ENCODE peak calls at places on chromosomes 3 and 15, in eight cellular contexts. L is ovary, R is colonic mucosa, J is left ventricle myocardium inferior, G is heart left ventricle, V is suprapubic skin, E is OCI-LY7, P is GM23248. A is an unnamed sample.

GRCh38 chr15:69375151-69375790 is 38.9 kb upstream of the KIF23 start:
- DNase-seq in L (no peak), R (no peak), J (no peak), G (no peak), V (no peak), E (no peak), P (no peak), A (peak)

GRCh38 chr3:71416868-71417267 is 166.7 kb downstream of the FOXP1 start:
- DNase-seq in L (no peak), R (no peak), J (no peak), G (no peak), V (no peak), E (peak), P (no peak), A (no peak)

GRCh38 chr3:149767720-149768119 is 15.4 kb upstream of the COMMD2 start:
- DNase-seq in L (no peak), R (no peak), J (no peak), G (no peak), V (no peak), E (no peak), P (no peak), A (no peak)

GRCh38 chr3:141656771-141657170 is 81.3 kb upstream of the RNF7 start:
- DNase-seq in L (no peak), R (no peak), J (no peak), G (no peak), V (no peak), E (no peak), P (peak), A (no peak)

GRCh38 chr15:36235173-36235572 is 344.3 kb upstream of the CDIN1 start:
- DNase-seq in L (no peak), R (no peak), J (no peak), G (no peak), V (no peak), E (no peak), P (no peak), A (no peak)

GRCh38 chr15:57861039-57861638 is 154.6 kb downstream of the POLR2M start:
- DNase-seq in L (no peak), R (peak), J (no peak), G (peak), V (no peak), E (peak), P (peak), A (no peak)

GRCh38 chr3:66812126-66812525 is 186.0 kb upstream of the KBTBD8 start:
- DNase-seq in L (no peak), R (peak), J (no peak), G (no peak), V (no peak), E (no peak), P (no peak), A (no peak)

GRCh38 chr3:169578381-169578780 is 85.1 kb downstream of the MECOM start:
- DNase-seq in L (no peak), R (no peak), J (no peak), G (no peak), V (no peak), E (no peak), P (no peak), A (no peak)

DNA sequence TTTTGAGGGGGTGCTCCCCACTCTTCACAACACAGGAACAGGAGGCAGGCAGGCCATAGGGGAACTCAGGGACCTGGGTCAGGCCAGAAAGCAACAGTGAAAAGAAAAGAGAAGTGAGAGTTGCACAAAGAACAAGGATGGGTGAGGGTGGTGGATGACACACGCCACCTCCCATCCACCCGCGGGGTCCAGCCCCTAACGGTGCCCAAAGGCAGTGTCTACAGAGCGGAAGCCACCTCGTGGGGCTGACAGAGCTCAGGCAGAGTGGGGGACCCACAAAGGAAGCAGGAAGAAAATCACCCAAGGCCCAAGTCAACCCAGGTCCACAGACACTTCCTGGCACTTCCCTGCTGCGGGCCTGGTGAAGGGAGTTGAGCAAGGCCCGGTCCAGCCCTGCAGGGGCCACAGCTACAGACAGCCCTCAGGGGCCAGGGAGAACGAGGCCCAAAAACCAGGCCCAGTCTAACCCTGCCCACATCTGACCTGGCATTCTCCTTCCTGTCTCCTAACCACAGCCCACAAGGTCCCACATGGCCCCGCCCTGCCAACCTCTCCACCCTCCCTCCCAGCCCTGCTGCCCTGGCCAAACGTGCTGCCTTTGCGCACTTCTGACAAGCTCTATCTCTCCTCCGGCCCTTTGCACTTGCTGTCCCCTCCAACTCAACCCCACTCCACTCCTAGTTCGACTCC is 5.9 kb downstream of the NUP210 start:
- DNase-seq in L (no peak), R (peak), J (peak), G (no peak), V (no peak), E (peak), P (no peak), A (peak)
- H3K4me3 ChIP-seq in L (no peak), R (no peak), J (no peak), G (no peak), V (no peak), E (peak), P (no peak), A (no peak)

GRCh38 chr15:74392402-74392876 is 25.0 kb upstream of the CYP11A1 start:
- DNase-seq in L (peak), R (no peak), J (no peak), G (no peak), V (no peak), E (no peak), P (peak), A (no peak)
- H3K27ac ChIP-seq in L (no peak), R (no peak), J (no peak), G (no peak), V (no peak), E (no peak), P (peak), A (no peak)

GRCh38 chr3:130340766-130341165 is 4.7 kb upstream of the COL6A5 start:
- DNase-seq in L (no peak), R (no peak), J (no peak), G (no peak), V (no peak), E (no peak), P (no peak), A (no peak)

GRCh38 chr3:130342821-130343661 is 2.4 kb upstream of the COL6A5 start:
- DNase-seq in L (no peak), R (no peak), J (no peak), G (no peak), V (no peak), E (no peak), P (no peak), A (no peak)

GRCh38 chr3:130341388-130341787 is 4.1 kb upstream of the COL6A5 start:
- DNase-seq in L (no peak), R (no peak), J (no peak), G (no peak), V (no peak), E (no peak), P (peak), A (no peak)

GRCh38 chr3:130341882-130342281 is 3.6 kb upstream of the COL6A5 start:
- DNase-seq in L (no peak), R (no peak), J (no peak), G (no peak), V (no peak), E (no peak), P (no peak), A (no peak)

GRCh38 chr3:130345487-130346079 is at the start of gene COL6A5:
- DNase-seq in L (no peak), R (no peak), J (no peak), G (no peak), V (no peak), E (no peak), P (no peak), A (peak)
- H3K4me3 ChIP-seq in L (no peak), R (no peak), J (peak), G (no peak), V (no peak), E (no peak), P (no peak), A (no peak)

GRCh38 chr15:99386429-99386828 is 135.1 kb downstream of the LRRC28 start:
- DNase-seq in L (no peak), R (no peak), J (no peak), G (no peak), V (no peak), E (no peak), P (no peak), A (no peak)
- H3K27ac ChIP-seq in L (no peak), R (peak), J (peak), G (peak), V (no peak), E (no peak), P (no peak), A (no peak)

DNA sequence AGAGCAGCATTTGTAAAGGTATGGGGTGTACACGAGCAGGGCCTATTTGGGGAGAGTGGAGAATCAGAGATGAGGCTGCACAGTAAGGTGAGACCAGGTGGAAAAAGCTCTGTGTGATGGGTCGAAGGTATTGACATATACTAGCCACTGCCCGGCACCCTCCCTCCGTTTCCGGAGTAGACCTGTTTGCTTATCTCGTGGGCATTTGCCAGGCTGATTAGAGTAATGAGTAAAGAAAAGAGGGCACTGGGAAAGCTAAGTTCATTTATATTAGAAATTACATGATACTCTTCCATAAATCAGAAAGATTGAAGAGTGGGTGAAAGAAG is 46.2 kb upstream of the ATG7 start:
- DNase-seq in L (no peak), R (peak), J (no peak), G (no peak), V (no peak), E (no peak), P (no peak), A (no peak)
- H3K4me3 ChIP-seq in L (no peak), R (peak), J (peak), G (peak), V (peak), E (no peak), P (peak), A (no peak)

GRCh38 chr15:31322486-31322885 is 4.1 kb upstream of the KLF13 start:
- DNase-seq in L (no peak), R (no peak), J (no peak), G (no peak), V (no peak), E (no peak), P (no peak), A (no peak)
- H3K27ac ChIP-seq in L (no peak), R (no peak), J (no peak), G (no peak), V (no peak), E (no peak), P (no peak), A (no peak)

DNA sequence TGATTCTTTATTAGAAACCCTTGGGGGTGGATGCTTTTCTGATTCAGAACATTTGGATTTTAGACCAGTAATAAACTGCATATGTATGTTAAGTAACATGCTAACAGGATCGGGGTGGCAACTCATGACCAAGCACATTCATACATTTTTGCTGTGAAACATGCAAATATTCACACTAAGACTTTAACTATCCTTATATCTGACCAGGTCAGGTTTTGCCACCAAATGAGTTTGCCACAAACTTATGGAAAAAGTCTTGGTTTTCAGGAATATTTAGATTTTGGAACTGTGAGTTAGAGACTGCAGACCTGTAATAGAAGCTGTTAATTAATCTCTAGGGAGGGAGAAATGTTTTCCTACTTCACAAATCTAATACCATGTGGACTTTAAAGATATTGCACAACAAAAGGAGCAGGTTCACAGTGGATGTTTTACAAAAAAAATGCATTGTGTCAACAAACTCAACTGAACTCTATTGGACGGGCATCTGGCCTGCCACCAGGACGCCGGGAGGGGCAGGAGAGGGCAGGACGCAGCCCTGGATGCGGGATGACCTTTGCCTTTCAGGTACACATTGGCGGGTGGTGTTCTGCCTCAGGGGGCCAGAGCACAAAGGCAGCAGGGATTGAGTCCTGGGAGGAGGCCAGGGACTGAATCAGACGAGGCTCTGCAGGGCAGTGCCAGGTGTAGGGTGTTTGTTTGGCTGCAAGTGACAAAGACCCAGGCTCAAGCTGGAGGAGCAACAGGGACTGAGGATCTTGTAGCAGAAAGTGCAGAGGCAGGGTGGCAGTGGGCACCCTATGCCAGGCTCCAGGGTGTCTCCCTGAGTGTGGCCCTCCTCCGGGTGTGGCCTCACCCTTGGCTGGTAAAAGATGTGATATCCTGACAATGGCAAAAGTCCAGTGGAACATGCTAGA is 30.1 kb upstream of the KLF13 start:
- DNase-seq in L (no peak), R (peak), J (no peak), G (peak), V (peak), E (no peak), P (no peak), A (no peak)
- H3K4me3 ChIP-seq in L (no peak), R (no peak), J (no peak), G (no peak), V (no peak), E (no peak), P (no peak), A (no peak)

DNA sequence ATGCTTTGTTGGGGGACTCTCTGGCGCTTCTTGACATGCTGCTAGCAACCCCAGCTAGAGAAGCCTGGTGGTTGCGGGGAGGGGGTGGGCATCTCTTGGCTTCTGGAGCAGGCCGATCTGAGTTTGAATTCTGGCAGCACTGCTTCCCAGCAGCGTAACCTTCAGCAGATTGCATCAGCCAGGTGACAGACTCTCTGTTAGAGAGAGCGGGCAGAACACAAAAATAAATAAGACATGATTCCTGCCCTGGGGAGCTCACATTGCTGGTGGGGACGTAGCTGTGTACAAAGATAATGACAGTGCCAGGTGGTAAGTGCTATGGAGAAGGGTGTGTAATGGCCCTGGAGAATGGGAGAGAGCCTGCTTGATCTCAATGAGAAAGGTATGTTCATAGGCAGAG is 87.4 kb downstream of the THSD4 start:
- DNase-seq in L (no peak), R (no peak), J (no peak), G (no peak), V (no peak), E (no peak), P (no peak), A (no peak)
- H3K27ac ChIP-seq in L (no peak), R (no peak), J (peak), G (no peak), V (no peak), E (no peak), P (no peak), A (no peak)

GRCh38 chr3:46334911-46335478 is 18.9 kb upstream of the CCR2 start:
- DNase-seq in L (no peak), R (no peak), J (no peak), G (no peak), V (no peak), E (no peak), P (peak), A (no peak)
- H3K4me3 ChIP-seq in L (no peak), R (no peak), J (no peak), G (no peak), V (no peak), E (no peak), P (no peak), A (no peak)

A was measured in aorta.